ENCODE peak calls at places on chromosomes 12 and 14, in ten cellular contexts. U, M, B, R, H, L, Y, T, W and D are unnamed samples.

GRCh38 chr14:74697543-74697942 is 15.3 kb downstream of the AREL1 start:
- DNase-seq in U (no peak), M (peak; percentile 54), B (peak; percentile 92), R (no peak), H (no peak), L (no peak), Y (no peak), T (no peak), W (peak; percentile 80), D (no peak)

GRCh38 chr14:49033131-49033530 is 553.0 kb downstream of the RPS29 start:
- DNase-seq in U (no peak), M (no peak), B (no peak), R (no peak), H (no peak), L (no peak), Y (no peak), T (no peak), W (no peak), D (no peak)

GRCh38 chr14:51963164-51963733 is 26.1 kb upstream of the RTRAF start:
- DNase-seq in U (no peak), M (no peak), B (no peak), R (no peak), H (no peak), L (no peak), Y (no peak), T (no peak), W (peak; percentile 83), D (no peak)

GRCh38 chr14:81337073-81337472 is 63.1 kb downstream of the STON2 start:
- DNase-seq in U (no peak), M (no peak), B (peak; percentile 27), R (peak; percentile 38), H (no peak), L (no peak), Y (no peak), T (no peak), W (no peak), D (no peak)

GRCh38 chr12:56724660-56724988 is 475 bp downstream of the NACA start:
- DNase-seq in U (no peak), M (no peak), B (no peak), R (peak; percentile 32), H (no peak), L (no peak), Y (no peak), T (no peak), W (no peak), D (no peak)

GRCh38 chr12:76031081-76031413 is 529 bp downstream of the PHLDA1 start:
- DNase-seq in U (no peak), M (no peak), B (no peak), R (no peak), H (no peak), L (no peak), Y (no peak), T (no peak), W (no peak), D (no peak)

GRCh38 chr12:6377667-6377994 is 2.3 kb upstream of the SCNN1A start:
- DNase-seq in U (no peak), M (no peak), B (no peak), R (no peak), H (no peak), L (no peak), Y (no peak), T (no peak), W (no peak), D (no peak)

GRCh38 chr12:123233505-123234299 is 466 bp downstream of the MTRFR start:
- DNase-seq in U (no peak), M (no peak), B (no peak), R (no peak), H (no peak), L (no peak), Y (no peak), T (peak; percentile 79), W (no peak), D (no peak)

GRCh38 chr14:74566174-74567125 is 45.6 kb downstream of the LTBP2 start:
- DNase-seq in U (no peak), M (no peak), B (peak; percentile 50), R (peak; percentile 98), H (no peak), L (no peak), Y (peak; percentile 34), T (no peak), W (no peak), D (peak; percentile 67)